ENCODE peak calls at places on chromosomes 5 and 9, in four cellular contexts. One of them, this sample, is unnamed.

GRCh38 chr9:95409650-95410426 is 92.3 kb upstream of the FANCC start:
- DNase-seq in cardiac muscle cell: no peak
- DNase-seq in GM23338: no peak
- DNase-seq in NCI-H446: no peak
- DNase-seq in this sample: no peak

GRCh38 chr5:142461028-142461427 is 136.2 kb upstream of the SPRY4 start:
- DNase-seq in cardiac muscle cell: no peak
- DNase-seq in GM23338: no peak
- DNase-seq in NCI-H446: no peak
- DNase-seq in this sample: no peak

GRCh38 chr9:96423322-96423984 is 5.3 kb upstream of the ZNF367 start:
- DNase-seq in cardiac muscle cell: no peak
- DNase-seq in GM23338: no peak
- DNase-seq in NCI-H446: peak; percentile 14
- DNase-seq in this sample: no peak

GRCh38 chr9:122498883-122499288 is 11.7 kb upstream of the OR1J2 start:
- DNase-seq in cardiac muscle cell: no peak
- DNase-seq in GM23338: peak; percentile 78
- DNase-seq in NCI-H446: peak; percentile 24
- DNase-seq in this sample: no peak

GRCh38 chr5:144941-145340 is 46.4 kb upstream of the LRRC14B start:
- DNase-seq in cardiac muscle cell: no peak
- DNase-seq in GM23338: no peak
- DNase-seq in NCI-H446: no peak
- DNase-seq in this sample: peak; percentile 59

GRCh38 chr9:124743686-124744348 is 27.3 kb downstream of the NR6A1 start:
- DNase-seq in cardiac muscle cell: no peak
- DNase-seq in GM23338: no peak
- DNase-seq in NCI-H446: no peak
- DNase-seq in this sample: no peak

GRCh38 chr5:67115804-67116203 is 80.8 kb downstream of the CD180 start:
- DNase-seq in cardiac muscle cell: no peak
- DNase-seq in GM23338: no peak
- DNase-seq in NCI-H446: no peak
- DNase-seq in this sample: no peak

GRCh38 chr5:3958389-3958788 is 362.8 kb downstream of the IRX1 start:
- DNase-seq in cardiac muscle cell: no peak
- DNase-seq in GM23338: no peak
- DNase-seq in NCI-H446: no peak
- DNase-seq in this sample: no peak

GRCh38 chr5:38613992-38614836 is 57.8 kb upstream of the LIFR start:
- DNase-seq in cardiac muscle cell: no peak
- DNase-seq in GM23338: peak; percentile 41
- DNase-seq in NCI-H446: no peak
- DNase-seq in this sample: peak; percentile 48

GRCh38 chr5:84518370-84518769 is 133.7 kb upstream of the EDIL3 start:
- DNase-seq in cardiac muscle cell: no peak
- DNase-seq in GM23338: no peak
- DNase-seq in NCI-H446: no peak
- DNase-seq in this sample: no peak

GRCh38 chr5:120124961-120125360 is 339.1 kb upstream of the PRR16 start:
- DNase-seq in cardiac muscle cell: no peak
- DNase-seq in GM23338: no peak
- DNase-seq in NCI-H446: no peak
- DNase-seq in this sample: no peak

GRCh38 chr9:8769153-8769552 is 969.6 kb upstream of the DMAC1 start:
- DNase-seq in cardiac muscle cell: no peak
- DNase-seq in GM23338: no peak
- DNase-seq in NCI-H446: no peak
- DNase-seq in this sample: no peak

GRCh38 chr9:27491164-27491563 is 32.9 kb upstream of the IFNK start:
- DNase-seq in cardiac muscle cell: no peak
- DNase-seq in GM23338: no peak
- DNase-seq in NCI-H446: no peak
- DNase-seq in this sample: no peak

GRCh38 chr9:122348288-122348777 is 22.5 kb upstream of the PTGS1 start:
- DNase-seq in cardiac muscle cell: no peak
- DNase-seq in GM23338: peak; percentile 33
- DNase-seq in NCI-H446: no peak
- DNase-seq in this sample: no peak

GRCh38 chr5:155938051-155938450 is 388.9 kb upstream of the SGCD start:
- DNase-seq in cardiac muscle cell: no peak
- DNase-seq in GM23338: no peak
- DNase-seq in NCI-H446: no peak
- DNase-seq in this sample: no peak

GRCh38 chr5:79488775-79489174 is 25.2 kb downstream of the HOMER1 start:
- DNase-seq in cardiac muscle cell: no peak
- DNase-seq in GM23338: no peak
- DNase-seq in NCI-H446: no peak
- DNase-seq in this sample: no peak

GRCh38 chr5:113036826-113037225 is 60.2 kb downstream of the DCP2 start:
- DNase-seq in cardiac muscle cell: no peak
- DNase-seq in GM23338: no peak
- DNase-seq in NCI-H446: no peak
- DNase-seq in this sample: no peak

GRCh38 chr5:31854181-31854624 is 215.3 kb downstream of the PDZD2 start:
- DNase-seq in cardiac muscle cell: no peak
- DNase-seq in GM23338: peak; percentile 86
- DNase-seq in NCI-H446: no peak
- DNase-seq in this sample: no peak

GRCh38 chr9:96721731-96722429 is 56.0 kb downstream of the ZNF510 start:
- DNase-seq in cardiac muscle cell: no peak
- DNase-seq in GM23338: no peak
- DNase-seq in NCI-H446: no peak
- DNase-seq in this sample: no peak

GRCh38 chr5:106843812-106844416 is 826.8 kb downstream of the EFNA5 start:
- DNase-seq in cardiac muscle cell: no peak
- DNase-seq in GM23338: peak; percentile 60
- DNase-seq in NCI-H446: peak; percentile 25
- DNase-seq in this sample: no peak

GRCh38 chr9:122158202-122158601 is 1.4 kb downstream of the NDUFA8 start:
- DNase-seq in cardiac muscle cell: peak; percentile 24
- DNase-seq in GM23338: peak; percentile 71
- DNase-seq in NCI-H446: peak; percentile 27
- DNase-seq in this sample: no peak

GRCh38 chr5:17132444-17133083 is 84.9 kb upstream of the BASP1 start:
- DNase-seq in cardiac muscle cell: peak; percentile 45
- DNase-seq in GM23338: peak; percentile 69
- DNase-seq in NCI-H446: peak; percentile 81
- DNase-seq in this sample: no peak

GRCh38 chr5:76542887-76543690 is 80.1 kb downstream of the F2RL2 start:
- DNase-seq in cardiac muscle cell: no peak
- DNase-seq in GM23338: peak; percentile 39
- DNase-seq in NCI-H446: no peak
- DNase-seq in this sample: peak; percentile 47

GRCh38 chr5:31916327-31916726 is 257.8 kb downstream of the GOLPH3 start:
- DNase-seq in cardiac muscle cell: no peak
- DNase-seq in GM23338: no peak
- DNase-seq in NCI-H446: no peak
- DNase-seq in this sample: peak; percentile 45

This sample was measured in left lung.